ENCODE peak calls at places on chromosomes 3 and 15, in seven cellular contexts. One of them, this sample, is unnamed.

GRCh38 chr3:43207628-43208085 is 78.7 kb upstream of the SNRK start:
- DNase-seq in HTR-8/SVneo: peak
- DNase-seq in fibroblast of the aortic adventitia: no peak
- DNase-seq in GM04504: no peak
- DNase-seq in OCI-M1: no peak
- DNase-seq in NCI-H774: no peak
- DNase-seq in Right ventricle myocardium superior: no peak
- DNase-seq in this sample: no peak

GRCh38 chr3:177478170-177478859 is 281.0 kb upstream of the TBL1XR1 start:
- DNase-seq in HTR-8/SVneo: peak
- DNase-seq in fibroblast of the aortic adventitia: peak
- DNase-seq in GM04504: peak
- DNase-seq in OCI-M1: no peak
- DNase-seq in NCI-H774: no peak
- DNase-seq in Right ventricle myocardium superior: no peak
- DNase-seq in this sample: peak

GRCh38 chr3:135325096-135325495 is 530.0 kb downstream of the EPHB1 start:
- DNase-seq in HTR-8/SVneo: no peak
- DNase-seq in fibroblast of the aortic adventitia: no peak
- DNase-seq in GM04504: no peak
- DNase-seq in OCI-M1: no peak
- DNase-seq in NCI-H774: peak
- DNase-seq in Right ventricle myocardium superior: no peak
- DNase-seq in this sample: no peak

GRCh38 chr3:101944308-101944707 is 95.0 kb downstream of the NFKBIZ start:
- DNase-seq in HTR-8/SVneo: no peak
- DNase-seq in fibroblast of the aortic adventitia: no peak
- DNase-seq in GM04504: no peak
- DNase-seq in OCI-M1: no peak
- DNase-seq in NCI-H774: no peak
- DNase-seq in Right ventricle myocardium superior: no peak
- DNase-seq in this sample: no peak

GRCh38 chr15:85457392-85457968 is 77.1 kb downstream of the AKAP13 start:
- DNase-seq in HTR-8/SVneo: no peak
- DNase-seq in fibroblast of the aortic adventitia: no peak
- DNase-seq in GM04504: no peak
- DNase-seq in OCI-M1: no peak
- DNase-seq in NCI-H774: no peak
- DNase-seq in Right ventricle myocardium superior: no peak
- DNase-seq in this sample: no peak

GRCh38 chr3:60391292-60391691 is 860.0 kb downstream of the FHIT start:
- DNase-seq in HTR-8/SVneo: no peak
- DNase-seq in fibroblast of the aortic adventitia: no peak
- DNase-seq in GM04504: no peak
- DNase-seq in OCI-M1: no peak
- DNase-seq in NCI-H774: no peak
- DNase-seq in Right ventricle myocardium superior: no peak
- DNase-seq in this sample: no peak

GRCh38 chr15:69424748-69425413 is 10.7 kb downstream of the KIF23 start:
- DNase-seq in HTR-8/SVneo: no peak
- DNase-seq in fibroblast of the aortic adventitia: no peak
- DNase-seq in GM04504: no peak
- DNase-seq in OCI-M1: no peak
- DNase-seq in NCI-H774: no peak
- DNase-seq in Right ventricle myocardium superior: no peak
- DNase-seq in this sample: no peak

GRCh38 chr3:99651561-99651960 is 13.2 kb downstream of the COL8A1 start:
- DNase-seq in HTR-8/SVneo: peak
- DNase-seq in fibroblast of the aortic adventitia: peak
- DNase-seq in GM04504: peak
- DNase-seq in OCI-M1: no peak
- DNase-seq in NCI-H774: no peak
- DNase-seq in Right ventricle myocardium superior: no peak
- DNase-seq in this sample: no peak

GRCh38 chr3:119885746-119886530 is 104.0 kb downstream of the NR1I2 start:
- DNase-seq in HTR-8/SVneo: no peak
- DNase-seq in fibroblast of the aortic adventitia: no peak
- DNase-seq in GM04504: peak
- DNase-seq in OCI-M1: no peak
- DNase-seq in NCI-H774: no peak
- DNase-seq in Right ventricle myocardium superior: no peak
- DNase-seq in this sample: no peak

This sample was measured in HS-27A.